ENCODE peak calls at places on chromosomes 2 and 18, in ten cellular contexts. R is stimulated activated CD8-positive, alpha-beta memory T cell treated with anti-CD3 and anti-CD28 coated beads, Interleukin-15, amount 100 ng/mL, for 48 hours; Y is Panc1; S is Calu3; V is tibial artery; D is GM12892; E is T-helper 1 cell; B is left colon; L is GM04503; Z is WTC11. O is an unnamed sample.

GRCh38 chr18:42274488-42275137 is 319.6 kb downstream of the PIK3C3 start:
- DNase-seq in R (no peak), Y (no peak), S (no peak), V (no peak), D (no peak), E (no peak), B (no peak), L (no peak), Z (no peak), O (no peak)

GRCh38 chr2:149857344-149857743 is 269.8 kb upstream of the MMADHC start:
- DNase-seq in R (no peak), Y (no peak), S (no peak), V (no peak), D (no peak), E (no peak), B (no peak), L (no peak), Z (no peak), O (no peak)

GRCh38 chr2:96342085-96342484 is 6.5 kb downstream of the NCAPH start:
- DNase-seq in R (peak), Y (no peak), S (peak), V (no peak), D (no peak), E (peak), B (no peak), L (no peak), Z (no peak), O (no peak)

GRCh38 chr2:74597456-74597855 is 42.9 kb downstream of the DOK1 start:
- DNase-seq in R (no peak), Y (no peak), S (no peak), V (no peak), D (no peak), E (no peak), B (no peak), L (no peak), Z (no peak), O (no peak)

GRCh38 chr2:152344561-152345195 is 9.7 kb downstream of the FMNL2 start:
- DNase-seq in R (no peak), Y (no peak), S (no peak), V (no peak), D (no peak), E (no peak), B (no peak), L (no peak), Z (no peak), O (no peak)

GRCh38 chr2:74429487-74430451 is 8.2 kb downstream of the WDR54 start:
- DNase-seq in R (no peak), Y (no peak), S (no peak), V (no peak), D (no peak), E (no peak), B (peak), L (no peak), Z (no peak), O (no peak)

GRCh38 chr18:50218432-50219197 is 23.7 kb upstream of the MYO5B start:
- DNase-seq in R (no peak), Y (no peak), S (peak), V (no peak), D (no peak), E (no peak), B (peak), L (no peak), Z (peak), O (no peak)

GRCh38 chr2:218979846-218980738 is 4.9 kb downstream of the FEV start:
- DNase-seq in R (peak), Y (peak), S (peak), V (peak), D (peak), E (peak), B (peak), L (peak), Z (peak), O (peak)

GRCh38 chr2:182365855-182366254 is 61.0 kb downstream of the PDE1A start:
- DNase-seq in R (no peak), Y (no peak), S (no peak), V (no peak), D (no peak), E (no peak), B (no peak), L (no peak), Z (no peak), O (no peak)

GRCh38 chr2:33426666-33427231 is 49.7 kb upstream of the RASGRP3 start:
- DNase-seq in R (no peak), Y (no peak), S (peak), V (no peak), D (no peak), E (no peak), B (no peak), L (no peak), Z (no peak), O (no peak)

O was measured in aorta.